ENCODE peak calls at places on chromosomes 5 and 9, in ten cellular contexts. B is AML-193, R is ureter, D is NT2/D1, U is mesendoderm, L is islet precursor cell, F is NCI-H1105 treated with DMSO at 0.1 percent for 48 hours, K is breast epithelium, N is fibroblast of the aortic adventitia, G is epithelial cell of esophagus. X is an unnamed sample.

GRCh38 chr5:137286025-137286610 is 213.0 kb downstream of the SPOCK1 start:
- DNase-seq in D (no peak), F (no peak), K (no peak), R (no peak), U (no peak), G (no peak), L (no peak), N (peak; percentile 26), B (no peak), X (no peak)

GRCh38 chr5:171806976-171807823 is 21.6 kb downstream of the SMIM23 start:
- DNase-seq in D (no peak), L (no peak), F (peak; percentile 57), U (no peak), N (peak; percentile 11), B (no peak), R (no peak), K (no peak), G (peak; percentile 66), X (no peak)

GRCh38 chr5:18305288-18305899 is 671.1 kb downstream of the TAF11L14 start:
- DNase-seq in F (no peak), K (no peak), R (no peak), G (peak; percentile 54), D (no peak), N (peak; percentile 47), B (peak; percentile 3), U (peak; percentile 49), L (peak; percentile 61), X (no peak)

GRCh38 chr5:180332051-180332517 is 21.1 kb downstream of the GFPT2 start:
- DNase-seq in U (peak; percentile 96), D (no peak), N (peak; percentile 71), F (no peak), B (no peak), R (no peak), L (peak; percentile 76), G (no peak), K (no peak), X (no peak)

GRCh38 chr5:90473321-90474234 is 993 bp downstream of the MBLAC2 start:
- DNase-seq in N (peak; percentile 15), U (peak; percentile 64), R (no peak), F (peak; percentile 8), D (peak; percentile 25), L (peak; percentile 63), G (peak; percentile 41), B (peak; percentile 20), K (no peak), X (no peak)

GRCh38 chr5:133423618-133424282 is 188.6 kb downstream of the FSTL4 start:
- DNase-seq in K (peak; percentile 69), D (peak; percentile 40), F (peak; percentile 12), R (peak; percentile 80), B (peak; percentile 37), N (peak; percentile 16), L (peak; percentile 81), G (peak; percentile 85), U (peak; percentile 69), X (peak; percentile 13)

GRCh38 chr9:21085010-21085409 is 7.3 kb upstream of the IFNB1 start:
- DNase-seq in R (no peak), G (no peak), U (no peak), F (no peak), N (no peak), B (no peak), D (no peak), L (no peak), K (no peak), X (no peak)

GRCh38 chr9:84755375-84755774 is 85.8 kb downstream of the NTRK2 start:
- DNase-seq in D (no peak), F (no peak), B (no peak), G (no peak), L (no peak), K (no peak), N (no peak), U (no peak), R (no peak), X (no peak)

GRCh38 chr5:79133121-79133656 is 21.6 kb downstream of the BHMT start:
- DNase-seq in N (peak; percentile 80), F (peak; percentile 2), U (peak; percentile 30), K (no peak), L (no peak), B (peak; percentile 64), D (no peak), G (peak; percentile 55), R (no peak), X (peak; percentile 36)

GRCh38 chr9:137339045-137339444 is 37.0 kb upstream of the NRARP start:
- DNase-seq in D (no peak), R (no peak), F (no peak), N (peak; percentile 26), G (no peak), K (no peak), U (no peak), B (no peak), L (no peak), X (no peak)

GRCh38 chr9:137828527-137829259 is 48.9 kb upstream of the CACNA1B start:
- DNase-seq in F (no peak), L (peak; percentile 84), R (no peak), D (peak; percentile 61), B (no peak), N (peak; percentile 4), G (no peak), K (no peak), U (peak; percentile 65), X (no peak)

GRCh38 chr5:180495292-180495691 is 1.1 kb downstream of the CNOT6 start:
- DNase-seq in K (no peak), L (no peak), G (peak; percentile 18), D (no peak), R (no peak), N (no peak), U (peak; percentile 43), B (no peak), F (no peak), X (no peak)

GRCh38 chr9:132007371-132007701 is 72.3 kb downstream of the MED27 start:
- DNase-seq in F (no peak), K (no peak), L (no peak), N (no peak), G (no peak), U (no peak), D (no peak), B (no peak), R (no peak), X (no peak)

X was measured in NCI-H1436.